ENCODE peak calls at places on chromosome 11, in eight cellular contexts. D is CD8-positive, alpha-beta memory T cell; S is heart left ventricle; T is brain microvascular endothelial cell; Y is GM23248; R is upper lobe of right lung; G is cardiac muscle cell; H is transverse colon. E is an unnamed sample. For H3K27me3, the result is how much of the 10 kb centered on the place peaks cover.

GRCh38 chr11:35602979-35603378 is 15.3 kb upstream of the FJX1 start:
- DNase-seq in D (no peak), S (no peak), H (no peak), G (no peak), R (no peak), T (no peak), Y (no peak), E (no peak)

GRCh38 chr11:118527109-118527508 is at the start of gene TTC36:
- DNase-seq in R (no peak), Y (no peak), S (no peak), D (no peak), G (no peak), T (no peak), H (no peak), E (no peak)

GRCh38 chr11:117045196-117045595 is 53.0 kb downstream of the SIK3 start:
- DNase-seq in Y (peak), S (no peak), R (no peak), T (no peak), G (peak), D (no peak), H (peak), E (no peak)

GRCh38 chr11:72373163-72373562 is 61.2 kb downstream of the CLPB start:
- DNase-seq in R (no peak), H (no peak), T (no peak), D (no peak), Y (no peak), G (no peak), S (no peak), E (no peak)

GRCh38 chr11:123517559-123518364 is 87.7 kb downstream of the GRAMD1B start:
- DNase-seq in G (no peak), R (no peak), Y (no peak), T (no peak), D (no peak), H (no peak), S (no peak), E (no peak)

GRCh38 chr11:73323464-73323863 is 15.4 kb downstream of the ARHGEF17 start:
- DNase-seq in S (peak), G (peak), D (no peak), R (peak), H (peak), T (peak), Y (peak), E (peak)

GRCh38 chr11:62402226-62402625 is 16.6 kb upstream of the SCGB1A1 start:
- DNase-seq in T (no peak), H (peak), G (no peak), R (peak), Y (peak), S (peak), D (peak), E (no peak)

GRCh38 chr11:61898247-61898582 is 6.9 kb upstream of the FADS3 start:
- DNase-seq in R (no peak), Y (no peak), G (no peak), H (no peak), T (no peak), D (no peak), S (no peak), E (no peak)

GRCh38 chr11:38498721-38499120 is 1900.7 kb upstream of the RAG2 start:
- DNase-seq in T (no peak), H (no peak), D (no peak), S (no peak), Y (no peak), G (no peak), R (no peak), E (no peak)

GRCh38 chr11:62958547-62959071 is 26.2 kb downstream of the SLC22A6 start:
- DNase-seq in R (no peak), T (peak), H (peak), S (peak), Y (peak), D (no peak), G (peak), E (peak)

GRCh38 chr11:13876423-13876822 is 86.1 kb upstream of the SPON1 start:
- DNase-seq in D (no peak), H (no peak), T (no peak), R (no peak), G (no peak), S (no peak), Y (no peak), E (no peak)

GRCh38 chr11:117808768-117809167 is 11.8 kb upstream of the DSCAML1 start:
- DNase-seq in T (no peak), S (no peak), G (no peak), Y (no peak), H (peak), D (no peak), R (no peak), E (no peak)

GRCh38 chr11:72781313-72782080 is 12.3 kb downstream of the STARD10 start:
- DNase-seq in H (peak), G (peak), Y (peak), S (peak), D (peak), T (no peak), R (peak), E (no peak)

GRCh38 chr11:45209904-45210699 is 63.7 kb downstream of the PRDM11 start:
- DNase-seq in G (peak), D (no peak), H (peak), R (peak), Y (peak), S (peak), T (peak), E (no peak)

GRCh38 chr11:122910775-122911174 is 28.2 kb downstream of the JHY start:
- DNase-seq in H (no peak), Y (peak), S (no peak), D (no peak), R (no peak), T (peak), G (peak), E (no peak)

GRCh38 chr11:35276396-35276795 is 137.4 kb downstream of the CD44 start:
- DNase-seq in S (no peak), Y (peak), T (no peak), R (no peak), D (peak), H (no peak), G (no peak), E (no peak)

GRCh38 chr11:34830035-34830434 is 86.1 kb downstream of the APIP start:
- DNase-seq in Y (no peak), D (no peak), G (no peak), R (no peak), H (no peak), T (no peak), S (no peak), E (no peak)

GRCh38 chr11:57349491-57350274 is 11.5 kb downstream of the P2RX3 start:
- DNase-seq in R (peak), H (peak), Y (peak), T (no peak), D (peak), G (peak), S (peak), E (peak)

GRCh38 chr11:23359297-23359696 is 499.0 kb upstream of the CCDC179 start:
- DNase-seq in S (no peak), D (no peak), T (peak), G (peak), Y (peak), H (peak), R (no peak), E (peak)

GRCh38 chr11:75133976-75134375 is 16.9 kb upstream of the SLCO2B1 start:
- DNase-seq in S (no peak), D (no peak), H (no peak), Y (no peak), G (no peak), R (no peak), T (no peak), E (no peak)

GRCh38 chr11:45886816-45887520 is 1.5 kb downstream of the MAPK8IP1 start:
- DNase-seq in S (no peak), D (no peak), G (no peak), T (no peak), Y (no peak), H (no peak), R (no peak), E (no peak)

GRCh38 chr11:114762437-114762836 is 84.1 kb downstream of the NXPE2 start:
- DNase-seq in H (peak), T (peak), D (no peak), R (peak), S (peak), Y (peak), G (peak), E (peak)

GRCh38 chr11:132052904-132053303 is 682.5 kb downstream of the NTM start:
- DNase-seq in S (no peak), G (no peak), Y (no peak), H (no peak), R (no peak), T (peak), D (no peak), E (no peak)

GRCh38 chr11:73429121-73429740 is 53.0 kb downstream of the RELT start:
- DNase-seq in G (peak), H (no peak), Y (peak), S (no peak), R (no peak), D (no peak), T (peak), E (no peak)

GRCh38 chr11:122729139-122729538 is 73.6 kb downstream of the UBASH3B start:
- DNase-seq in D (no peak), Y (no peak), T (no peak), R (no peak), G (no peak), H (no peak), S (no peak), E (no peak)

GRCh38 chr11:36411202-36411640 is 98.9 kb downstream of the TRAF6 start:
- DNase-seq in H (peak), D (no peak), S (no peak), G (peak), Y (no peak), R (peak), T (no peak), E (no peak)

GRCh38 chr11:62124186-62125113 is 639 bp downstream of the INCENP start:
- DNase-seq in S (peak), R (no peak), Y (peak), G (peak), H (peak), T (peak), D (no peak), E (peak)

GRCh38 chr11:84383571-84383970 is 1097.4 kb upstream of the CCDC90B start:
- DNase-seq in R (no peak), G (peak), H (no peak), T (no peak), D (no peak), S (no peak), Y (no peak), E (no peak)

GRCh38 chr11:65777821-65778361 is 2.9 kb downstream of the AP5B1 start:
- DNase-seq in R (peak), T (no peak), Y (no peak), H (no peak), G (no peak), D (no peak), S (no peak), E (no peak)

GRCh38 chr11:65779669-65779918 is 1.2 kb downstream of the AP5B1 start:
- DNase-seq in T (no peak), G (no peak), R (no peak), H (no peak), Y (no peak), D (no peak), S (no peak), E (no peak)

GRCh38 chr11:65778431-65778900 is 2.3 kb downstream of the AP5B1 start:
- DNase-seq in S (no peak), R (peak), G (no peak), Y (no peak), T (no peak), H (no peak), D (no peak), E (no peak)

GRCh38 chr11:65779919-65780769 is 632 bp downstream of the AP5B1 start:
- DNase-seq in G (peak), Y (peak), T (peak), H (peak), D (peak), R (peak), S (peak), E (peak)

DNA sequence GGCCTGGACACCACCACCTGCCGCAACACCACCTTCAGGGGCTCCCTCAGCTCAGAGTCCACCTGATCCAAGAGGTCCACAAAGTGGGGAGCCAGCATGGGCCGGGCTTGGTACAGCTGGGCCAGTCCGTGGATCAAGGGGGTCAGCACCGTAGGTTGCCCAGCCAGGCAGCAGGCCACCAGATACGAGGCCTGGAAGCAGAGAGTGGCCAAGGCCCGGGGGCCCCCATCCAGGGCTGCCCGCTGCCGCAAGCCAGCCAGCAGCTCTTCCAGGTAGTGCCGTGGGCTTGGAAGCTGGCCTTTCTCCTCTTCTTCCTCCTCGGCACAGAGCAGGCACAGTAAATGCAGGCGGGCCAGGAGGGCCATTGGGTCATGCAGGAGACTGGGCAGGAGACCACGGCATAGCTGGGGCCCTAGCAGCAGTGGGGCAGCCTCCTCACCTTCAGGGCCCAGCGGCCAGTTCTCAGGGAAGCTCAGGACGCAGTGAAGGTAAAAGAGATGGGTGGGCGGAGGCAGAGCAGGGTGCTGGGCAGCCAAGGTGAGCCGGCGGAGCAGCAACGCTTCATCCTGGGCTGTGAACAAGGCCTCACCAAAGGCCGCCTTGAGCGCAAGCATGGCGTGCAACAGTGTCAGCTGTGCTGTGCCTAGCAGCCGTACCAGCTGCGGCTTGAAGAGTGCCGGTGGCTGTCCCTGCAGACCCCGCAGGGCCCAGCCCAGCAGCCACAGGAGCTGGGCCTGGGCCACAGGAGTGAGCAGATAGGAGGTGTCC is 1.7 kb downstream of the AP5B1 start:
- DNase-seq in G (no peak), R (peak), T (no peak), D (no peak), Y (no peak), S (no peak), H (no peak), E (peak)
- H3K27ac ChIP-seq in G (no peak), R (peak), T (no peak), D (peak), Y (no peak), S (peak), H (no peak), E (no peak)

DNA sequence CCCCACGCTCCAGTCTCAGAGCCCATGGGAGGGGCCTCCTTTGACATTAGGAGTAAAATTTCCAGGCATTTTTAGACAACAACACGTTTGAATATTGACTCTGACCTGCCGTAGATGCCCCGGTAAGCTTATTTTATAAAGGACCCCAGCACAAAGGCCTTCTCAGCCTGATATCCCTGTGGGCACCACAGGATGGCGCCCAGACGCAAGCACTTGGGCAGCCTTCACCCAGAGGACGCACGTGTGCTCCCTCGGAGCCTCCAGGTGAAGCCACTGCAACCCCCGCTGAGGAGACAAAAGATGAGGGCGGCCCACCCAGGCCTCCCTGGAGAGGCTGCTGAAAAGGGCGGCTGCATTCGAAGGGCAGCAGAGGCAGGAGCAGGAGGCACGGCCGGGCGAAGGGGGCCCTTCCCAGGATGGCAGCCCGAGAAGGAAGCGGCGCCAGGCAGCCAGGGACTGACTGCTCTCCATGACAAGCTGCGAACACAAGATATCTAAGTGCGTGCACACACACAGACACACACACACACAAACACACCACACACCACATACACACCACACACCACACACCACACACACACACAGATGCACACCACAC is 15.2 kb upstream of the TH start:
- DNase-seq in T (peak), D (peak), S (no peak), R (no peak), Y (peak), G (peak), H (peak), E (peak)
- H3K27me3 ChIP-seq in T (under half), D (under half), S (under half), R (under half), Y (under half), G (under half), H (half or more), E (under half)

GRCh38 chr11:66081505-66081904 is 11.4 kb downstream of the PACS1 start:
- DNase-seq in Y (peak), S (peak), H (peak), T (no peak), R (no peak), D (peak), G (peak), E (peak)
- H3K27ac ChIP-seq in Y (peak), S (peak), H (peak), T (peak), R (peak), D (peak), G (no peak), E (peak)

GRCh38 chr11:126993599-126993998 is 7.0 kb downstream of the KIRREL3 start:
- DNase-seq in Y (peak), S (no peak), D (no peak), R (no peak), G (no peak), T (no peak), H (no peak), E (peak)

GRCh38 chr11:126997641-126998040 is 2.9 kb downstream of the KIRREL3 start:
- DNase-seq in R (no peak), G (no peak), S (no peak), T (no peak), Y (peak), H (no peak), D (no peak), E (no peak)

GRCh38 chr11:126992804-126993111 is 7.8 kb downstream of the KIRREL3 start:
- DNase-seq in G (peak), R (no peak), S (no peak), D (no peak), T (peak), H (no peak), Y (peak), E (peak)

GRCh38 chr11:126997196-126997595 is 3.4 kb downstream of the KIRREL3 start:
- DNase-seq in T (no peak), S (no peak), R (no peak), D (no peak), Y (peak), H (no peak), G (no peak), E (no peak)

GRCh38 chr11:126995989-126996388 is 4.6 kb downstream of the KIRREL3 start:
- DNase-seq in Y (no peak), H (no peak), T (no peak), D (no peak), G (no peak), R (no peak), S (no peak), E (no peak)
- H3K27me3 ChIP-seq in Y (under half), H (half or more), T (under half), D (under half), G (half or more), R (under half), S (under half), E (under half)

GRCh38 chr11:120086651-120087050 is 51.3 kb downstream of the TRIM29 start:
- DNase-seq in Y (no peak), D (no peak), R (peak), H (no peak), G (no peak), S (no peak), T (no peak), E (no peak)
- H3K27ac ChIP-seq in Y (no peak), D (no peak), R (no peak), H (no peak), G (no peak), S (no peak), T (no peak), E (no peak)

GRCh38 chr11:2272241-2272945 is 2.0 kb upstream of the ASCL2 start:
- DNase-seq in G (no peak), H (no peak), R (peak), T (no peak), Y (no peak), D (no peak), S (no peak), E (no peak)

GRCh38 chr11:2273771-2274170 is 3.4 kb upstream of the ASCL2 start:
- DNase-seq in Y (no peak), G (no peak), S (no peak), R (peak), T (no peak), H (no peak), D (no peak), E (no peak)

GRCh38 chr11:2271327-2272240 is 1.2 kb upstream of the ASCL2 start:
- DNase-seq in G (no peak), H (no peak), S (no peak), R (peak), Y (no peak), T (no peak), D (no peak), E (no peak)

GRCh38 chr11:2272946-2273280 is 2.5 kb upstream of the ASCL2 start:
- DNase-seq in H (no peak), S (no peak), T (no peak), Y (no peak), G (no peak), R (no peak), D (no peak), E (peak)

GRCh38 chr11:2273311-2273710 is 2.9 kb upstream of the ASCL2 start:
- DNase-seq in G (no peak), S (no peak), T (no peak), H (no peak), D (no peak), Y (no peak), R (peak), E (peak)
- H3K27me3 ChIP-seq in G (half or more), S (under half), T (half or more), H (under half), D (under half), Y (half or more), R (under half), E (half or more)

GRCh38 chr11:67486481-67487195 is 3.8 kb downstream of the AIP start:
- DNase-seq in T (no peak), S (no peak), Y (no peak), R (no peak), G (no peak), H (peak), D (no peak), E (no peak)
- H3K27ac ChIP-seq in T (no peak), S (peak), Y (no peak), R (no peak), G (no peak), H (peak), D (no peak), E (no peak)

DNA sequence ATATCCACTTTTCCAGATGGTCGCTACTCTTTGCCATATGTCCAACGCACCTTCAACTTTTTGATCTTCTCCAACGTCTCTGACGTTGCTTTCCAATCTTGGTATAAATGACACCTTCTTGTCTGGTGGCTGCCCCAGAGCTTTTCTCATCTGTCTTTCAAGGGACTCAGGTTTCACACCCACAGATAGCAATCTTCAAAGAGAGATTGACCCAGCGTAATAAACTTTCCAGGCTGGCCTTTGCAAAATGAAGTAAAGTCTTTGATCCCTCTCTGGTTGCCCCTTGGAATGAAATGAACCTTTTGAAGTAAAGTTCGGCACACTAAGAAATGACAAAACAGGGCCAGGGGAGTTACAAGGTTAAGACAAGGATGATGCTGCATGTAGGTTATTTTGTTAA is 138.4 kb upstream of the BDNF start:
- DNase-seq in R (no peak), H (no peak), T (no peak), Y (no peak), S (no peak), G (no peak), D (no peak), E (no peak)
- H3K27me3 ChIP-seq in R (under half), H (under half), T (under half), Y (under half), S (under half), G (under half), D (under half), E (under half)

E was measured in SJSA1.